ENCODE peak calls at places on chromosome 12, in eight cellular contexts. O is lower lobe of right lung; P is IMR-90; Y is H9; S is body of pancreas; U is tibial artery; X is CD4-positive, alpha-beta memory T cell; G is esophagus squamous epithelium. A is an unnamed sample.

GRCh38 chr12:124369055-124369900 is 74.4 kb downstream of the RFLNA start:
- DNase-seq in O (peak; percentile 92), P (peak; percentile 92), Y (no peak), S (peak; percentile 98), U (peak; percentile 89), X (peak; percentile 13), G (no peak), A (peak; percentile 84)

GRCh38 chr12:96311191-96311590 is 89.0 kb downstream of the CDK17 start:
- DNase-seq in O (no peak), P (no peak), Y (no peak), S (no peak), U (no peak), X (no peak), G (no peak), A (no peak)

GRCh38 chr12:49705479-49706267 is 1.5 kb downstream of the FMNL3 start:
- DNase-seq in O (peak; percentile 51), P (peak; percentile 84), Y (peak; percentile 64), S (peak; percentile 9), U (peak; percentile 39), X (no peak), G (no peak), A (peak; percentile 74)

GRCh38 chr12:51923506-51924365 is 16.4 kb downstream of the ACVRL1 start:
- DNase-seq in O (peak; percentile 77), P (no peak), Y (peak; percentile 83), S (peak; percentile 55), U (peak; percentile 59), X (no peak), G (no peak), A (no peak)

GRCh38 chr12:754871-755562 is 2.6 kb downstream of the WNK1 start:
- DNase-seq in O (no peak), P (peak; percentile 81), Y (no peak), S (no peak), U (no peak), X (peak; percentile 75), G (no peak), A (no peak)

GRCh38 chr12:93857279-93857894 is 180.2 kb downstream of the CRADD start:
- DNase-seq in O (no peak), P (peak; percentile 84), Y (no peak), S (no peak), U (no peak), X (no peak), G (no peak), A (no peak)

GRCh38 chr12:88578821-88579518 is 1.3 kb downstream of the KITLG start:
- DNase-seq in O (no peak), P (no peak), Y (peak; percentile 64), S (peak; percentile 42), U (peak; percentile 33), X (no peak), G (no peak), A (no peak)

GRCh38 chr12:3107071-3107583 is 29.9 kb downstream of the TSPAN9 start:
- DNase-seq in O (no peak), P (peak; percentile 63), Y (peak; percentile 46), S (no peak), U (no peak), X (no peak), G (no peak), A (peak; percentile 48)

GRCh38 chr12:104569348-104570173 is 112.8 kb downstream of the CHST11 start:
- DNase-seq in O (peak; percentile 51), P (no peak), Y (no peak), S (no peak), U (peak; percentile 35), X (peak; percentile 86), G (peak; percentile 16), A (no peak)

GRCh38 chr12:67193705-67194104 is 75.5 kb upstream of the CAND1 start:
- DNase-seq in O (no peak), P (peak; percentile 23), Y (peak; percentile 51), S (no peak), U (no peak), X (no peak), G (no peak), A (peak; percentile 12)

GRCh38 chr12:5318874-5319273 is 113.0 kb upstream of the NTF3 start:
- DNase-seq in O (no peak), P (peak; percentile 87), Y (no peak), S (no peak), U (no peak), X (no peak), G (no peak), A (no peak)

GRCh38 chr12:50166776-50167025 is 468 bp downstream of the CERS5 start:
- DNase-seq in O (peak; percentile 75), P (no peak), Y (no peak), S (no peak), U (no peak), X (no peak), G (no peak), A (no peak)

GRCh38 chr12:124006582-124007170 is 33.7 kb downstream of the ZNF664 start:
- DNase-seq in O (no peak), P (no peak), Y (no peak), S (no peak), U (no peak), X (no peak), G (no peak), A (no peak)

GRCh38 chr12:93777249-93777648 is 100.1 kb downstream of the CRADD start:
- DNase-seq in O (no peak), P (peak; percentile 67), Y (no peak), S (no peak), U (no peak), X (no peak), G (no peak), A (peak; percentile 16)

GRCh38 chr12:49524660-49525324 is 14.0 kb upstream of the KCNH3 start:
- DNase-seq in O (no peak), P (no peak), Y (no peak), S (peak; percentile 56), U (no peak), X (no peak), G (no peak), A (no peak)

GRCh38 chr12:96811083-96811482 is 96.0 kb upstream of the NEDD1 start:
- DNase-seq in O (no peak), P (peak; percentile 85), Y (no peak), S (no peak), U (no peak), X (no peak), G (no peak), A (peak; percentile 92)

GRCh38 chr12:39872425-39872824 is 233.5 kb downstream of the SLC2A13 start:
- DNase-seq in O (no peak), P (no peak), Y (no peak), S (no peak), U (no peak), X (no peak), G (no peak), A (no peak)

GRCh38 chr12:124753230-124753595 is 110.5 kb downstream of the SCARB1 start:
- DNase-seq in O (no peak), P (no peak), Y (no peak), S (peak; percentile 56), U (no peak), X (no peak), G (no peak), A (no peak)

GRCh38 chr12:112382866-112383265 is 635 bp upstream of the HECTD4 start:
- DNase-seq in O (no peak), P (no peak), Y (no peak), S (no peak), U (no peak), X (no peak), G (no peak), A (no peak)
- H3K27ac ChIP-seq in O (peak overlapping the region; percentile 87), P (no peak overlapping the region), Y (no peak overlapping the region), S (peak overlapping the region; percentile 85), U (peak overlapping the region; percentile 88), X (peak overlapping the region; percentile 59), G (peak overlapping the region; percentile 93), A (no peak overlapping the region)

GRCh38 chr12:29563636-29564035 is 66.2 kb upstream of the OVCH1 start:
- DNase-seq in O (no peak), P (no peak), Y (no peak), S (no peak), U (no peak), X (no peak), G (no peak), A (no peak)

GRCh38 chr12:29565727-29566126 is 68.2 kb upstream of the OVCH1 start:
- DNase-seq in O (no peak), P (no peak), Y (no peak), S (no peak), U (no peak), X (no peak), G (no peak), A (peak; percentile 57)

GRCh38 chr12:29564925-29565324 is 67.4 kb upstream of the OVCH1 start:
- DNase-seq in O (no peak), P (no peak), Y (no peak), S (no peak), U (no peak), X (no peak), G (no peak), A (no peak)

GRCh38 chr12:29569392-29569791 is 71.9 kb upstream of the OVCH1 start:
- DNase-seq in O (no peak), P (no peak), Y (no peak), S (no peak), U (no peak), X (no peak), G (no peak), A (no peak)

DNA sequence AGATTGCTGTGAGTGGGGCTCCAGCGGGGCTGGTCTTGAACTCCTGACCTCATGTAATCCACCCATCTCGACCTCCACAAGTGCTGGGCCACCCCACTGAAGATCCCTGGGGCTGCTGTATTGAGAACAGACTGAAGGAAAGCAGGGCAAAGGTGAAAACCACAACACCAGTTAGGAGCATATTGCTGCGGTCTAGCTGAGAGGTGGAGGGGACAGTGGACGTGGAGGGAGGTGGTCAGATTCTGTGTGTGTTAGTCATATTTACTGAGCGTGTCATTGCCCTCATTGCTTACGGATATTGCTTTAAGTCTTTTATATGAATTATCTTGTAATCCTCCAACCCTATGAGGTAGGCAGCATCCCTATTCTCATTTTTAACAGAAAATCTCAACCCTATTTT is 69.0 kb upstream of the OVCH1 start:
- DNase-seq in O (no peak), P (peak; percentile 37), Y (no peak), S (no peak), U (no peak), X (no peak), G (no peak), A (peak; percentile 25)
- H3K4me1 ChIP-seq in O (peaks cover 44% of the 10 kb centered on the region), P (peaks cover 11% of the 10 kb centered on the region), Y (no peaks in the 10 kb centered on the region), S (no peaks in the 10 kb centered on the region), U (peaks cover 26% of the 10 kb centered on the region), X (no peaks in the 10 kb centered on the region), G (no peaks in the 10 kb centered on the region), A (peaks cover 47% of the 10 kb centered on the region)

DNA sequence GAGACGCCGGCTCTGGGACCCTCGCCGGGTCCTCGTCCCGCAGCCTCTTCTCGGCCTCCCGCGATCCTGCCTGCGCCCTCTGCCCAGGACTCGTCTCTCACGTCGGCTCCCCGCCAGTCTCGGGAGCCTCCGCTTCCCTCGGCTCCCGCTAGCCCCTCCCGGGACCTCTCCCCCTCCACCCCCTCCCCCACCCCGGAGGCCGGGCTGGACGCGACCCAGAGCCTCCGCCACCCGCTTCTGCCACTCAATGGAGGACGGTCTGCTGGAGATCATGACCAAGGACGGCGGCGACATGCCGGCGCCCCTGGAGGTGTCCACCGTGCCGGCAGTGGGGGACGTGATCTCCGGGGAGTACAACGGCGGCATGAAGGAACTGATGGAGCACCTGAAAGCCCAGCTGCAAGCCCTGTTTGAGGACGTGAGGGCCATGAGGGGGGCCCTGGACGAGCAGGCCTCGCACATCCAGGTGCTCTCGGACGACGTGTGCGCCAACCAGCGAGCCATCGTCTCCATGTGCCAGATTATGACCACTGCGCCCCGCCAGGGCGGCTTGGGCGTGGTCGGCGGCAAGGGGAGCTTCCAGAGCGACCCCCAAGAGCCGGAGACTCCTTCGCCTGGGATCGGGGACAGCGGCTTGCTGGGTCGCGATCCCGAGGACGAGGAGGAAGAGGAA is 568 bp downstream of the CCDC184 start:
- DNase-seq in O (no peak), P (no peak), Y (no peak), S (peak; percentile 9), U (no peak), X (peak; percentile 53), G (no peak), A (peak; percentile 96)
- H3K27ac ChIP-seq in O (no peak overlapping the region), P (no peak overlapping the region), Y (no peak overlapping the region), S (no peak overlapping the region), U (peak overlapping the region; percentile 4), X (peak overlapping the region; percentile 61), G (no peak overlapping the region), A (peak overlapping the region; percentile 60)

GRCh38 chr12:114670257-114670955 is 13.6 kb downstream of the TBX3 start:
- DNase-seq in O (no peak), P (no peak), Y (no peak), S (no peak), U (no peak), X (no peak), G (no peak), A (no peak)
- H3K4me1 ChIP-seq in O (peaks cover 8% of the 10 kb centered on the region), P (peaks cover 4% of the 10 kb centered on the region), Y (peaks cover 6% of the 10 kb centered on the region), S (peaks cover 18% of the 10 kb centered on the region), U (peaks cover 5% of the 10 kb centered on the region), X (no peaks in the 10 kb centered on the region), G (peaks cover 5% of the 10 kb centered on the region), A (peaks cover 58% of the 10 kb centered on the region)

A was measured in SJSA1.